ENCODE peak calls at places on chromosomes 1 and 21, in five cellular contexts. One of them, this sample, is unnamed.

GRCh38 chr21:45449658-45450502 is 44.9 kb downstream of the COL18A1 start:
- DNase-seq in suprapubic skin: no peak
- DNase-seq in A549: no peak
- DNase-seq in tibial nerve: no peak
- DNase-seq in stomach: no peak
- DNase-seq in this sample: no peak

GRCh38 chr21:25567472-25567871 is 39.8 kb downstream of the MRPL39 start:
- DNase-seq in suprapubic skin: no peak
- DNase-seq in A549: no peak
- DNase-seq in tibial nerve: no peak
- DNase-seq in stomach: no peak
- DNase-seq in this sample: no peak

GRCh38 chr21:41141031-41141457 is 26.9 kb upstream of the BACE2 start:
- DNase-seq in suprapubic skin: no peak
- DNase-seq in A549: no peak
- DNase-seq in tibial nerve: no peak
- DNase-seq in stomach: no peak
- DNase-seq in this sample: no peak

GRCh38 chr1:221758455-221758854 is 16.6 kb upstream of the DUSP10 start:
- DNase-seq in suprapubic skin: no peak
- DNase-seq in A549: no peak
- DNase-seq in tibial nerve: no peak
- DNase-seq in stomach: no peak
- DNase-seq in this sample: no peak

GRCh38 chr1:57550092-57550491 is 126.2 kb upstream of the DAB1 start:
- DNase-seq in suprapubic skin: no peak
- DNase-seq in A549: no peak
- DNase-seq in tibial nerve: no peak
- DNase-seq in stomach: no peak
- DNase-seq in this sample: no peak

GRCh38 chr1:19445417-19446342 is 39.7 kb downstream of the CAPZB start:
- DNase-seq in suprapubic skin: no peak
- DNase-seq in A549: peak; percentile 44
- DNase-seq in tibial nerve: no peak
- DNase-seq in stomach: peak; percentile 68
- DNase-seq in this sample: no peak

GRCh38 chr1:95582746-95583145 is 348.7 kb downstream of the RWDD3 start:
- DNase-seq in suprapubic skin: no peak
- DNase-seq in A549: no peak
- DNase-seq in tibial nerve: no peak
- DNase-seq in stomach: no peak
- DNase-seq in this sample: no peak

GRCh38 chr1:229664133-229664689 is 38.2 kb downstream of the URB2 start:
- DNase-seq in suprapubic skin: no peak
- DNase-seq in A549: no peak
- DNase-seq in tibial nerve: no peak
- DNase-seq in stomach: peak; percentile 52
- DNase-seq in this sample: no peak

GRCh38 chr1:155649689-155650088 is 38.9 kb downstream of the YY1AP1 start:
- DNase-seq in suprapubic skin: no peak
- DNase-seq in A549: no peak
- DNase-seq in tibial nerve: no peak
- DNase-seq in stomach: no peak
- DNase-seq in this sample: no peak

GRCh38 chr1:225427249-225428065 is at the start of gene LBR:
- DNase-seq in suprapubic skin: peak; percentile 72
- DNase-seq in A549: no peak
- DNase-seq in tibial nerve: no peak
- DNase-seq in stomach: peak; percentile 44
- DNase-seq in this sample: peak; percentile 77

GRCh38 chr1:162919043-162919442 is 58.1 kb upstream of the CCDC190 start:
- DNase-seq in suprapubic skin: no peak
- DNase-seq in A549: no peak
- DNase-seq in tibial nerve: no peak
- DNase-seq in stomach: no peak
- DNase-seq in this sample: no peak

GRCh38 chr1:58887059-58887458 is 103.2 kb upstream of the JUN start:
- DNase-seq in suprapubic skin: no peak
- DNase-seq in A549: no peak
- DNase-seq in tibial nerve: no peak
- DNase-seq in stomach: no peak
- DNase-seq in this sample: no peak

GRCh38 chr1:217713223-217713622 is 82.1 kb downstream of the SPATA17 start:
- DNase-seq in suprapubic skin: no peak
- DNase-seq in A549: no peak
- DNase-seq in tibial nerve: no peak
- DNase-seq in stomach: no peak
- DNase-seq in this sample: no peak

GRCh38 chr21:30030416-30030815 is 90.6 kb upstream of the GRIK1 start:
- DNase-seq in suprapubic skin: no peak
- DNase-seq in A549: no peak
- DNase-seq in tibial nerve: no peak
- DNase-seq in stomach: no peak
- DNase-seq in this sample: no peak

DNA sequence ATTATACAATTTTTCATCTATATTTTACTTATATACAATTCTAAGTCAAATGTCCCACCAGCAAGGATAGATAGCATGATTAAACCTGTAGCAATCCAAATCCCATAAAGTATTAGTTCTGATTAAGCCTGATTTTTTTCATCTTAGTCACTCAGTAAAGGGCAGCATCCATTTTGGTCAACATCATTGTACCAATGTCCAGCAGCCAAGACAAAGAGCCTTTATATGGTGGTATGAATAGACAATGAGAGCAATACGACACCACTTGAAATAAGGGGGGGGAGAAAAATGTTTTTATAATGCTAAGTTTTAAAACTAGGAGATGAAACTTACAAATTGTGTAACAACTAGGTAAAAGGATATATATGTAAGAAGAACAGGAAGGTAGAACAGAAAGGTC is 7.4 kb downstream of the ZNF644 start:
- DNase-seq in suprapubic skin: no peak
- DNase-seq in A549: no peak
- DNase-seq in tibial nerve: no peak
- DNase-seq in stomach: no peak
- DNase-seq in this sample: no peak
- H3K4me3 ChIP-seq in suprapubic skin: no peak overlapping the region
- H3K4me3 ChIP-seq in A549: no peak overlapping the region
- H3K4me3 ChIP-seq in tibial nerve: no peak overlapping the region
- H3K4me3 ChIP-seq in stomach: no peak overlapping the region
- H3K4me3 ChIP-seq in this sample: no peak overlapping the region

GRCh38 chr1:10106756-10107479 is 74.2 kb downstream of the UBE4B start:
- DNase-seq in suprapubic skin: no peak
- DNase-seq in A549: no peak
- DNase-seq in tibial nerve: no peak
- DNase-seq in stomach: no peak
- DNase-seq in this sample: no peak
- H3K27ac ChIP-seq in suprapubic skin: peak overlapping the region; percentile 9
- H3K27ac ChIP-seq in A549: no peak overlapping the region
- H3K27ac ChIP-seq in tibial nerve: no peak overlapping the region
- H3K27ac ChIP-seq in stomach: no peak overlapping the region
- H3K27ac ChIP-seq in this sample: peak overlapping the region; percentile 2

GRCh38 chr1:181126871-181127587 is 38.5 kb downstream of the IER5 start:
- DNase-seq in suprapubic skin: no peak
- DNase-seq in A549: no peak
- DNase-seq in tibial nerve: no peak
- DNase-seq in stomach: peak; percentile 73
- DNase-seq in this sample: no peak
- TF ChIP-seq EP300 in suprapubic skin: no peak
- TF ChIP-seq EP300 in A549: no peak
- TF ChIP-seq EP300 in tibial nerve: no peak
- TF ChIP-seq EP300 in stomach: no peak
- TF ChIP-seq EP300 in this sample: no peak

DNA sequence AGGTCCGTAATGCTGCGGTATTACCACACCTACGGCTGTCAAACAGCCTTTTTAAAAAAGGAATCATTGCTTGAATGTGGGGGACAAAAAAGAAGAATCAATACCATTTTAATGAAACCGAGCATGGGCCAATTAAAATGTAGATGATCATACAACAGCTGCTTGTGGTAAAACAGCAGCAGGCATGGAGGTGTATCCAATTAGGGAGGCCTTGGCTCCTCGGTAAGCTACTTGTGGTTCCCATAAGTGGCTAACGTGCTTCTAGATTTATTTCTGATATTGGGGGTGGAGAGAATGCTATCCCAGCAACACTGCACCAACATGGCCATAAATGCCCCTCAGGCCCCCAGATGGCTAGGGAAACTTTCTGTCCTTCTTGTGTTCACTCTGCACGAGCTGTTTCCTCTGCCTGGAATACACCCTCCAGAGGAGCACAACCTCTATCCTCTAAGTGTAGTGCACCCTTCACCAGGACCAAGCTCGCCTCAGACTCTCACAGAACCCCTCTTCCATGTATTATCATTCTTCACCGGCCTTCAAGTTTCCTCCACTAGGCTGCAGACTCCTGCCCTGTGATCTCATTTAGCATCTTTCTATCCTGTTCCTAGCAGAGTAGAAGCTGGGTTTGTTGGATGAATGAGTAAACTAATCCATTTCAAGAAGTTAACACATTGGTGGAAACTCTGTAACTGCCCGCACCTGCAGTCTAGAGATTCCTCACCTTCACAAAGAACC is 1.6 kb downstream of the PTPN14 start:
- DNase-seq in suprapubic skin: no peak
- DNase-seq in A549: peak; percentile 40
- DNase-seq in tibial nerve: no peak
- DNase-seq in stomach: no peak
- DNase-seq in this sample: no peak
- H3K4me3 ChIP-seq in suprapubic skin: peak overlapping the region; percentile 88
- H3K4me3 ChIP-seq in A549: peak overlapping the region; percentile 85
- H3K4me3 ChIP-seq in tibial nerve: peak overlapping the region; percentile 91
- H3K4me3 ChIP-seq in stomach: peak overlapping the region; percentile 50
- H3K4me3 ChIP-seq in this sample: peak overlapping the region; percentile 91

GRCh38 chr1:28579374-28579773 is 12.7 kb upstream of the RAB42 start:
- DNase-seq in suprapubic skin: no peak
- DNase-seq in A549: no peak
- DNase-seq in tibial nerve: no peak
- DNase-seq in stomach: no peak
- DNase-seq in this sample: no peak
- H3K27ac ChIP-seq in suprapubic skin: no peak overlapping the region
- H3K27ac ChIP-seq in A549: peak overlapping the region; percentile 98
- H3K27ac ChIP-seq in tibial nerve: no peak overlapping the region
- H3K27ac ChIP-seq in stomach: peak overlapping the region; percentile 92
- H3K27ac ChIP-seq in this sample: peak overlapping the region; percentile 82

GRCh38 chr1:23395162-23395724 is 25.6 kb upstream of the ZNF436 start:
- DNase-seq in suprapubic skin: no peak
- DNase-seq in A549: no peak
- DNase-seq in tibial nerve: no peak
- DNase-seq in stomach: no peak
- DNase-seq in this sample: no peak

GRCh38 chr1:23394176-23394575 is 24.5 kb upstream of the ZNF436 start:
- DNase-seq in suprapubic skin: no peak
- DNase-seq in A549: no peak
- DNase-seq in tibial nerve: no peak
- DNase-seq in stomach: no peak
- DNase-seq in this sample: no peak

GRCh38 chr1:23393706-23394105 is 24.1 kb upstream of the ZNF436 start:
- DNase-seq in suprapubic skin: peak; percentile 77
- DNase-seq in A549: no peak
- DNase-seq in tibial nerve: peak; percentile 26
- DNase-seq in stomach: no peak
- DNase-seq in this sample: peak; percentile 89

GRCh38 chr1:23395849-23396248 is 26.2 kb upstream of the ZNF436 start:
- DNase-seq in suprapubic skin: no peak
- DNase-seq in A549: no peak
- DNase-seq in tibial nerve: no peak
- DNase-seq in stomach: no peak
- DNase-seq in this sample: no peak

DNA sequence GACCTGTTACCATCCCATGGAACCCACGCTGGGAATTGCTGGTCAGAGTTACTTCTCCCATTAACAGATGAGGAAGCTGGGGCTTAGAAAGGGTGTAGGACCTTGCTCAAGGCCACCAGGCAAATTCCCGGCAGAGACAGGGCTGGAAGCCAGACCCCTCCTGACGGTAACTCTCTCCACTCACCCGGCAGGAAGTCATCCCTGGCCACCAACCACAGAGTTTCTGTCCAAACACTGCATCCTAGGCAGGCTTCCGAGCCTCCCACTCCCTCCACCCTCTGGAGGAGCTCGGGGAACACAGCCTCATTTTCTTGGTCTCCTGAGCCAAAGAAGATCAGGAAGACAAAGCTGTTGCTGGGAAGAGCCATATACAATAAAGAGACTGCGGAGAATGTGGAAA is 25.0 kb upstream of the ZNF436 start:
- DNase-seq in suprapubic skin: peak; percentile 94
- DNase-seq in A549: no peak
- DNase-seq in tibial nerve: peak; percentile 47
- DNase-seq in stomach: peak; percentile 46
- DNase-seq in this sample: peak; percentile 97
- TF ChIP-seq EP300 in suprapubic skin: no peak
- TF ChIP-seq EP300 in A549: no peak
- TF ChIP-seq EP300 in tibial nerve: no peak
- TF ChIP-seq EP300 in stomach: no peak
- TF ChIP-seq EP300 in this sample: no peak

GRCh38 chr1:24203404-24203803 is 16.3 kb upstream of the IFNLR1 start:
- DNase-seq in suprapubic skin: no peak
- DNase-seq in A549: no peak
- DNase-seq in tibial nerve: no peak
- DNase-seq in stomach: peak; percentile 57
- DNase-seq in this sample: no peak

GRCh38 chr1:24202556-24202955 is 15.5 kb upstream of the IFNLR1 start:
- DNase-seq in suprapubic skin: no peak
- DNase-seq in A549: no peak
- DNase-seq in tibial nerve: no peak
- DNase-seq in stomach: no peak
- DNase-seq in this sample: no peak

GRCh38 chr1:24204116-24204515 is 17.0 kb upstream of the IFNLR1 start:
- DNase-seq in suprapubic skin: no peak
- DNase-seq in A549: no peak
- DNase-seq in tibial nerve: no peak
- DNase-seq in stomach: no peak
- DNase-seq in this sample: no peak

GRCh38 chr1:24202987-24203386 is 15.9 kb upstream of the IFNLR1 start:
- DNase-seq in suprapubic skin: no peak
- DNase-seq in A549: no peak
- DNase-seq in tibial nerve: no peak
- DNase-seq in stomach: no peak
- DNase-seq in this sample: no peak

DNA sequence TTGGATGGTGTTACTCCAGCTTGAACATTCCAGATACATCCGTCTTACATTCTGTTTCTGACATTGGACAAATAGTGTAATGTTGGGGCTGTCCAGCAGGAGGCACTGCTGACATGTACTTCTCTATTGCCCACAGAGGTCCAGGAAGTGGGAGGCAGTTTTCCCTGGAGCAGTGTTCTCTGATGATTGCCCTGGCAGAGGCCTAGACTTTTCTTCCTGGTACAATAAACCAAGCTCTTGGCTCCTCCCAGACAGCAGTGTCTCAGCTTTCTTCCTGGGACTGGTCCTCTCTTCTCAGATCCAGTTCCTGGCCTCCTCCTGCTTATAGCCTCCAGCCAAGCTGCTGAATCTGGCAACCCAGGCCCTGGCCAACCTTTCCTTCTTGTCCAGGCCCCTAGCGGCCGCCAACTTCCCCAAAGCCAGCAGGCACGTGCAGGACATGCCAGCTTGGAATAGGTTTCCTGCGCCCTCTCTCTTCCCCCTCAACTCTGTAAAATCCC is 14.9 kb upstream of the IFNLR1 start:
- DNase-seq in suprapubic skin: peak; percentile 94
- DNase-seq in A549: peak; percentile 62
- DNase-seq in tibial nerve: peak; percentile 86
- DNase-seq in stomach: peak; percentile 90
- DNase-seq in this sample: peak; percentile 92
- H3K4me3 ChIP-seq in suprapubic skin: no peak overlapping the region
- H3K4me3 ChIP-seq in A549: no peak overlapping the region
- H3K4me3 ChIP-seq in tibial nerve: no peak overlapping the region
- H3K4me3 ChIP-seq in stomach: no peak overlapping the region
- H3K4me3 ChIP-seq in this sample: no peak overlapping the region